ENCODE peak calls at places on chromosomes 2 and 18, in nine cellular contexts. H, C, K, R, E, V, F, O and L are unnamed samples.

GRCh38 chr18:25289040-25289631 is 62.8 kb downstream of the ZNF521 start:
- DNase-seq in C (peak; percentile 97), F (peak; percentile 48), K (no peak), R (peak; percentile 11), E (no peak), O (no peak), V (no peak), H (peak; percentile 2), L (no peak)

GRCh38 chr2:109128048-109128465 is 948 bp upstream of the SH3RF3 start:
- DNase-seq in E (peak; percentile 44), H (peak; percentile 79), C (peak; percentile 92), V (peak; percentile 86), R (peak; percentile 77), O (peak; percentile 91), K (peak; percentile 90), F (peak; percentile 72), L (peak; percentile 77)

GRCh38 chr2:73163522-73164367 is 38.6 kb upstream of the NOTO start:
- DNase-seq in V (peak; percentile 61), E (peak; percentile 56), R (peak; percentile 82), O (peak; percentile 81), C (peak; percentile 73), K (peak; percentile 77), F (peak; percentile 58), H (peak; percentile 68), L (peak; percentile 61)

GRCh38 chr18:26549486-26550435 is 1.4 kb upstream of the KCTD1 start:
- DNase-seq in R (peak; percentile 72), E (no peak), F (peak; percentile 26), K (peak; percentile 64), O (peak; percentile 75), H (peak; percentile 65), C (peak; percentile 57), V (peak; percentile 51), L (peak; percentile 89)

GRCh38 chr2:65062843-65063242 is 6.6 kb downstream of the CEP68 start:
- DNase-seq in K (no peak), E (no peak), O (no peak), F (no peak), R (no peak), V (peak; percentile 41), C (peak; percentile 54), H (no peak), L (peak; percentile 19)

GRCh38 chr2:24491626-24492282 is 700 bp downstream of the NCOA1 start:
- DNase-seq in V (peak; percentile 66), F (peak; percentile 40), O (peak; percentile 75), K (peak; percentile 48), H (peak; percentile 98), R (no peak), E (peak; percentile 22), C (peak; percentile 30), L (peak; percentile 37)

GRCh38 chr2:152335016-152335850 is at the start of gene FMNL2:
- DNase-seq in H (peak; percentile 85), C (peak; percentile 72), V (peak; percentile 90), F (peak; percentile 83), E (no peak), O (peak; percentile 95), K (peak; percentile 92), R (peak; percentile 85), L (peak; percentile 93)

GRCh38 chr18:48929951-48930713 is 20.6 kb downstream of the SMAD7 start:
- DNase-seq in V (no peak), H (no peak), K (peak; percentile 68), R (peak; percentile 92), E (no peak), O (peak; percentile 53), C (peak; percentile 68), F (no peak), L (peak; percentile 59)

GRCh38 chr18:77323640-77324370 is 74.2 kb downstream of the GALR1 start:
- DNase-seq in F (no peak), H (no peak), V (no peak), C (no peak), R (no peak), K (no peak), O (no peak), E (no peak), L (no peak)

GRCh38 chr2:134164306-134164705 is 89.6 kb upstream of the MGAT5 start:
- DNase-seq in R (no peak), V (no peak), C (no peak), E (no peak), O (no peak), K (no peak), F (no peak), H (no peak), L (no peak)

GRCh38 chr18:8584798-8585197 is 24.4 kb upstream of the RAB12 start:
- DNase-seq in E (no peak), R (no peak), V (no peak), F (no peak), H (no peak), O (peak; percentile 54), K (peak; percentile 21), C (no peak), L (no peak)

GRCh38 chr2:46131-46470 is 204 bp downstream of the FAM110C start:
- DNase-seq in K (no peak), H (no peak), E (no peak), O (peak; percentile 59), V (no peak), F (no peak), R (no peak), C (no peak), L (no peak)

GRCh38 chr2:21772624-21773023 is 648.9 kb downstream of the TDRD15 start:
- DNase-seq in V (no peak), E (no peak), C (peak; percentile 96), F (no peak), H (no peak), O (no peak), K (no peak), R (no peak), L (no peak)

GRCh38 chr2:21770787-21771186 is 647.0 kb downstream of the TDRD15 start:
- DNase-seq in H (no peak), V (no peak), K (no peak), C (no peak), E (no peak), O (no peak), F (no peak), R (no peak), L (no peak)

GRCh38 chr2:21773168-21773567 is 649.4 kb downstream of the TDRD15 start:
- DNase-seq in E (no peak), O (no peak), R (no peak), K (no peak), H (no peak), C (peak; percentile 11), F (no peak), V (no peak), L (no peak)

GRCh38 chr2:21779786-21780185 is 656.0 kb downstream of the TDRD15 start:
- DNase-seq in E (no peak), H (no peak), K (no peak), V (no peak), O (no peak), F (no peak), C (no peak), R (no peak), L (no peak)

DNA sequence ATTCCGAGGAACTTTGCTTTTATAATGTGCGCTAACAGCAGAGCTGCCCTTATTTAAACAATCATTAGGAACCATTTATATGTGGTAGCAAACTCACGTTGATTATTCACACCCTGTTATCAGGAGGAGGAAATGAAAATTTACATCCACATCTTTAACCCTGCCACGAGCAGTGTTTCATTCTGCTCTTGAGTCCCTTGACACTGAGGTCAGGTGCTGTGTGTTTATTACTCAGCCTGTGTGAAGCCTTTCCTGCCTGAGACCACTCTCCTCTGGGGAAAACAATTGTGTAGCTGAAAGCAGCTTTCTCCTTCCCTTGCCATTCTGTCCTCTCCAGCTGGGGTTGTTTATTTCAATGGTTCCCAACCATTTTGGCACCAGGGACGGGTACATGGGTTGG is 650.9 kb downstream of the TDRD15 start:
- DNase-seq in R (no peak), O (peak; percentile 14), K (no peak), E (no peak), F (no peak), C (no peak), V (no peak), H (no peak), L (no peak)
- H3K27ac ChIP-seq in R (no peak overlapping the region), O (no peak overlapping the region), K (no peak overlapping the region), E (no peak overlapping the region), F (no peak overlapping the region), C (no peak overlapping the region), V (no peak overlapping the region), H (no peak overlapping the region), L (no peak overlapping the region)

DNA sequence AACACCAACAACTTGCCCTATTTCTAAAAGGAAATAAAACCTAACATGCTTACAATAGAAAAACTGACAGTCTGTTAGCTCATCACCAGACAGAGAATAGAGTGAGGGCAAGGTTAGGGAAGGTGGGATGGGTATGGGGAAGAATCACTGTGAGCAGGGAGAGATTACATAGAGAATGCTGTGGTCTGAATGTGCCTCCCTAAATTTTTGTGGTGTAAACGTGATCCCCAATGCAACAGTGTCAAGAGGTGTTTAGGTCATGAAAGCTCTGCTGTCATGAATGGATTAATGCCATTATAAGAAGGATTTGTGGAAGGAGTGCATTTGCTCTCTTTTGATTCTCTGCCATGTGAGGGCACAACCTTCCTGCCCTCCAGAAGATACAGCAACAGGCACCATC is 249.5 kb downstream of the TPGS2 start:
- DNase-seq in E (no peak), F (no peak), K (no peak), C (no peak), H (no peak), O (no peak), V (no peak), R (no peak), L (no peak)
- H3K27ac ChIP-seq in E (no peak overlapping the region), F (no peak overlapping the region), K (no peak overlapping the region), C (no peak overlapping the region), H (no peak overlapping the region), O (no peak overlapping the region), V (peak overlapping the region; percentile 9), R (no peak overlapping the region), L (peak overlapping the region; percentile 77)

GRCh38 chr2:237627463-237628321 is at the start of gene LRRFIP1:
- DNase-seq in O (peak; percentile 76), V (peak; percentile 56), F (peak; percentile 42), E (no peak), H (peak; percentile 60), K (peak; percentile 79), R (no peak), C (no peak), L (no peak)
- H3K27ac ChIP-seq in O (no peak within 1 kb of the TSS), V (peak within 1 kb of the TSS; percentile 94), F (peak within 1 kb of the TSS; percentile 94), E (no peak within 1 kb of the TSS), H (peak within 1 kb of the TSS; percentile 35), K (peak within 1 kb of the TSS; percentile 87), R (peak within 1 kb of the TSS; percentile 66), C (peak within 1 kb of the TSS; percentile 11), L (peak within 1 kb of the TSS; percentile 90)

GRCh38 chr2:231601356-231602229 is 8.9 kb downstream of the TEX44 start:
- DNase-seq in K (peak; percentile 91), R (peak; percentile 91), F (peak; percentile 86), O (peak; percentile 84), V (peak; percentile 81), H (peak; percentile 92), E (peak; percentile 71), C (peak; percentile 79), L (peak; percentile 81)

GRCh38 chr2:231600619-231601355 is 8.1 kb downstream of the TEX44 start:
- DNase-seq in H (peak; percentile 61), R (no peak), O (no peak), V (no peak), K (no peak), E (no peak), F (no peak), C (no peak), L (no peak)

GRCh38 chr2:231604101-231604684 is 11.5 kb downstream of the TEX44 start:
- DNase-seq in C (no peak), F (peak; percentile 76), K (no peak), V (peak; percentile 50), H (peak; percentile 81), E (peak; percentile 20), R (no peak), O (peak; percentile 92), L (peak; percentile 41)

GRCh38 chr2:231604685-231605606 is 12.3 kb downstream of the TEX44 start:
- DNase-seq in H (peak; percentile 100), C (peak; percentile 98), K (peak; percentile 99), R (peak; percentile 98), F (peak; percentile 100), V (peak; percentile 100), E (peak; percentile 96), O (peak; percentile 100), L (peak; percentile 99)

GRCh38 chr2:231602874-231603467 is 10.3 kb downstream of the TEX44 start:
- DNase-seq in F (no peak), H (no peak), E (no peak), V (no peak), C (no peak), K (no peak), R (no peak), O (peak; percentile 92), L (no peak)
- H3K27ac ChIP-seq in F (peak overlapping the region; percentile 100), H (no peak overlapping the region), E (no peak overlapping the region), V (peak overlapping the region; percentile 99), C (no peak overlapping the region), K (no peak overlapping the region), R (peak overlapping the region; percentile 97), O (peak overlapping the region; percentile 87), L (peak overlapping the region; percentile 99)